ENCODE peak calls at places on chromosomes 6 and 20, in six cellular contexts. D is upper lobe of right lung, G is non-pigmented ciliary epithelial cell, N is osteoblast, L is fibroblast of lung, K is body of pancreas. E is an unnamed sample.

GRCh38 chr6:107264357-107264831 is 149.1 kb upstream of the BEND3 start:
- DNase-seq in D (no peak), G (peak), N (peak), L (peak), K (no peak), E (no peak)

GRCh38 chr20:49210101-49210749 is 9.0 kb upstream of the DDX27 start:
- DNase-seq in D (no peak), G (no peak), N (no peak), L (peak), K (no peak), E (no peak)

GRCh38 chr6:160974304-160974771 is 17.2 kb upstream of the MAP3K4 start:
- DNase-seq in D (no peak), G (peak), N (peak), L (peak), K (peak), E (peak)

GRCh38 chr6:31700716-31701401 is 2.3 kb downstream of the ABHD16A start:
- DNase-seq in D (no peak), G (no peak), N (no peak), L (no peak), K (no peak), E (no peak)

GRCh38 chr20:9332783-9333482 is 181.5 kb upstream of the LAMP5 start:
- DNase-seq in D (no peak), G (no peak), N (no peak), L (no peak), K (no peak), E (no peak)

GRCh38 chr6:157263146-157263545 is 60.2 kb downstream of the TMEM242 start:
- DNase-seq in D (no peak), G (no peak), N (peak), L (no peak), K (no peak), E (no peak)

GRCh38 chr20:51091564-51092195 is 68.8 kb upstream of the KCNG1 start:
- DNase-seq in D (no peak), G (no peak), N (no peak), L (no peak), K (no peak), E (no peak)

GRCh38 chr6:133977983-133978895 is 25.2 kb downstream of the TBPL1 start:
- DNase-seq in D (no peak), G (no peak), N (no peak), L (peak), K (peak), E (peak)

GRCh38 chr6:55617272-55617671 is 38.3 kb upstream of the HMGCLL1 start:
- DNase-seq in D (no peak), G (peak), N (no peak), L (peak), K (peak), E (no peak)

GRCh38 chr6:134707342-134707982 is 242.4 kb downstream of the ALDH8A1 start:
- DNase-seq in D (no peak), G (no peak), N (no peak), L (no peak), K (peak), E (no peak)

GRCh38 chr6:44254957-44255808 is 2.1 kb downstream of the SLC35B2 start:
- DNase-seq in D (no peak), G (no peak), N (peak), L (no peak), K (no peak), E (no peak)

GRCh38 chr6:89310929-89311328 is 4.2 kb downstream of the GABRR2 start:
- DNase-seq in D (no peak), G (no peak), N (peak), L (no peak), K (no peak), E (no peak)

GRCh38 chr6:146997062-146997461 is 207.2 kb upstream of the STXBP5 start:
- DNase-seq in D (no peak), G (no peak), N (peak), L (peak), K (no peak), E (no peak)

GRCh38 chr6:105243487-105243886 is 63.7 kb upstream of the POPDC3 start:
- DNase-seq in D (no peak), G (no peak), N (peak), L (peak), K (no peak), E (no peak)

GRCh38 chr20:44586986-44587980 is 4.9 kb downstream of the PKIG start:
- DNase-seq in D (no peak), G (no peak), N (no peak), L (peak), K (no peak), E (no peak)

GRCh38 chr6:25601797-25602679 is 50.0 kb upstream of the SCGN start:
- DNase-seq in D (no peak), G (peak), N (no peak), L (peak), K (no peak), E (peak)

GRCh38 chr6:36547646-36548400 is 544 bp upstream of the STK38 start:
- DNase-seq in D (no peak), G (no peak), N (no peak), L (no peak), K (no peak), E (no peak)

GRCh38 chr6:21522773-21523490 is 70.6 kb upstream of the SOX4 start:
- DNase-seq in D (no peak), G (no peak), N (no peak), L (no peak), K (no peak), E (no peak)

GRCh38 chr6:137631323-137631722 is 137.1 kb upstream of the OLIG3 start:
- DNase-seq in D (no peak), G (no peak), N (no peak), L (no peak), K (no peak), E (no peak)

GRCh38 chr6:16711551-16712249 is 49.6 kb downstream of the ATXN1 start:
- DNase-seq in D (no peak), G (no peak), N (no peak), L (no peak), K (no peak), E (no peak)

GRCh38 chr6:125041740-125042459 is 79.7 kb downstream of the RNF217 start:
- DNase-seq in D (no peak), G (no peak), N (peak), L (peak), K (no peak), E (no peak)

GRCh38 chr6:118791499-118791898 is 102.5 kb upstream of the ASF1A start:
- DNase-seq in D (no peak), G (no peak), N (no peak), L (no peak), K (no peak), E (no peak)

GRCh38 chr6:132819405-132820145 is 5.2 kb downstream of the RPS12 start:
- DNase-seq in D (no peak), G (no peak), N (no peak), L (peak), K (no peak), E (no peak)

GRCh38 chr6:158737710-158738615 is 81.2 kb downstream of the EZR start:
- DNase-seq in D (no peak), G (no peak), N (no peak), L (peak), K (no peak), E (no peak)

GRCh38 chr6:131062245-131063027 is 609 bp downstream of the EPB41L2 start:
- DNase-seq in D (peak), G (no peak), N (peak), L (no peak), K (peak), E (no peak)

GRCh38 chr6:53960311-53960710 is 150.9 kb upstream of the MLIP start:
- DNase-seq in D (no peak), G (no peak), N (peak), L (peak), K (no peak), E (no peak)

GRCh38 chr6:35050291-35050987 is 90.7 kb downstream of the TCP11 start:
- DNase-seq in D (no peak), G (no peak), N (peak), L (no peak), K (no peak), E (no peak)

GRCh38 chr6:111808493-111808892 is 64.8 kb downstream of the FYN start:
- DNase-seq in D (no peak), G (no peak), N (no peak), L (no peak), K (no peak), E (no peak)

GRCh38 chr6:3287308-3287707 is 28.6 kb downstream of the PSMG4 start:
- DNase-seq in D (no peak), G (no peak), N (peak), L (no peak), K (no peak), E (no peak)

GRCh38 chr6:6858533-6858982 is 249.2 kb upstream of the RREB1 start:
- DNase-seq in D (no peak), G (no peak), N (no peak), L (no peak), K (no peak), E (no peak)

GRCh38 chr20:63023071-63023835 is 16.5 kb upstream of the BHLHE23 start:
- DNase-seq in D (peak), G (no peak), N (no peak), L (no peak), K (no peak), E (no peak)

GRCh38 chr20:35398660-35399144 is 13.1 kb downstream of the UQCC1 start:
- DNase-seq in D (no peak), G (no peak), N (no peak), L (peak), K (no peak), E (no peak)

GRCh38 chr6:28142446-28142845 is 763 bp downstream of the ZKSCAN8 start:
- DNase-seq in D (no peak), G (no peak), N (no peak), L (peak), K (no peak), E (no peak)

GRCh38 chr20:48416002-48416401 is 411.8 kb downstream of the PREX1 start:
- DNase-seq in D (no peak), G (no peak), N (no peak), L (no peak), K (no peak), E (no peak)

GRCh38 chr20:32453467-32454163 is 95.5 kb downstream of the ASXL1 start:
- DNase-seq in D (peak), G (no peak), N (peak), L (no peak), K (no peak), E (no peak)

GRCh38 chr20:5845686-5846651 is 95.8 kb downstream of the SHLD1 start:
- DNase-seq in D (no peak), G (no peak), N (no peak), L (peak), K (no peak), E (no peak)

GRCh38 chr20:51889466-51889865 is 87.1 kb upstream of the SALL4 start:
- DNase-seq in D (no peak), G (no peak), N (no peak), L (no peak), K (no peak), E (no peak)

GRCh38 chr20:35145141-35145564 is 2.0 kb downstream of the EDEM2 start:
- DNase-seq in D (no peak), G (no peak), N (peak), L (peak), K (no peak), E (peak)

GRCh38 chr20:37392441-37393195 is 46.7 kb downstream of the SRC start:
- DNase-seq in D (no peak), G (no peak), N (peak), L (no peak), K (no peak), E (no peak)